ENCODE peak calls at places on chromosomes 7 and 10, in five cellular contexts. U is esophagus squamous epithelium, Y is stomach, S is breast epithelium, A is transverse colon. I is an unnamed sample.

GRCh38 chr7:27923308-27923980 is 183.5 kb downstream of the TAX1BP1 start:
- DNase-seq in U (no peak), Y (no peak), S (no peak), A (no peak), I (no peak)

GRCh38 chr10:26407406-26407969 is 30.7 kb upstream of the APBB1IP start:
- DNase-seq in U (no peak), Y (no peak), S (no peak), A (no peak), I (no peak)

GRCh38 chr7:31251441-31251840 is 89.1 kb downstream of the NEUROD6 start:
- DNase-seq in U (no peak), Y (no peak), S (no peak), A (no peak), I (no peak)

GRCh38 chr10:112952282-112952991 is 2.4 kb downstream of the TCF7L2 start:
- DNase-seq in U (no peak), Y (no peak), S (no peak), A (peak; percentile 25), I (peak; percentile 27)

GRCh38 chr7:155470686-155471638 is 13.0 kb downstream of the EN2 start:
- DNase-seq in U (no peak), Y (no peak), S (peak; percentile 17), A (no peak), I (no peak)

GRCh38 chr10:12262278-12262981 is 66.4 kb downstream of the CDC123 start:
- DNase-seq in U (no peak), Y (no peak), S (no peak), A (no peak), I (no peak)

GRCh38 chr7:133070562-133070961 is 11.3 kb downstream of the CHCHD3 start:
- DNase-seq in U (no peak), Y (no peak), S (no peak), A (no peak), I (peak; percentile 14)

GRCh38 chr10:129637010-129637409 is 170.0 kb downstream of the MGMT start:
- DNase-seq in U (no peak), Y (no peak), S (no peak), A (no peak), I (no peak)

GRCh38 chr10:22713853-22714523 is 390 bp downstream of the PIP4K2A start:
- DNase-seq in U (no peak), Y (no peak), S (no peak), A (peak; percentile 30), I (peak; percentile 30)

GRCh38 chr10:101495324-101495925 is 92.6 kb downstream of the POLL start:
- DNase-seq in U (no peak), Y (no peak), S (no peak), A (no peak), I (no peak)

GRCh38 chr7:159144756-159145543 is at the start of gene VIPR2:
- DNase-seq in U (no peak), Y (no peak), S (no peak), A (peak; percentile 13), I (no peak)

GRCh38 chr10:132536241-132536963 is 1.2 kb upstream of the INPP5A start:
- DNase-seq in U (no peak), Y (peak; percentile 38), S (peak; percentile 47), A (peak; percentile 55), I (peak; percentile 50)

GRCh38 chr10:128178319-128178937 is 52.2 kb upstream of the MKI67 start:
- DNase-seq in U (no peak), Y (no peak), S (no peak), A (peak; percentile 24), I (peak; percentile 12)

GRCh38 chr10:85651507-85651902 is 715.1 kb downstream of the GRID1 start:
- DNase-seq in U (no peak), Y (no peak), S (no peak), A (no peak), I (peak; percentile 82)

GRCh38 chr10:128568979-128569378 is 442.8 kb upstream of the MKI67 start:
- DNase-seq in U (no peak), Y (no peak), S (no peak), A (no peak), I (no peak)

GRCh38 chr7:28685291-28685659 is 272.9 kb downstream of the TRIL start:
- DNase-seq in U (no peak), Y (no peak), S (peak; percentile 56), A (peak; percentile 21), I (peak; percentile 26)

GRCh38 chr10:124497196-124497990 is 35.8 kb downstream of the LHPP start:
- DNase-seq in U (no peak), Y (no peak), S (no peak), A (no peak), I (peak; percentile 95)

GRCh38 chr10:102796407-102797176 is 40.6 kb downstream of the CYP17A1 start:
- DNase-seq in U (no peak), Y (peak; percentile 79), S (peak; percentile 79), A (peak; percentile 82), I (peak; percentile 82)

GRCh38 chr7:79590571-79591274 is 137.3 kb upstream of the MAGI2 start:
- DNase-seq in U (no peak), Y (no peak), S (no peak), A (no peak), I (no peak)

GRCh38 chr10:33142290-33142689 is 184.3 kb upstream of the ITGB1 start:
- DNase-seq in U (no peak), Y (no peak), S (no peak), A (no peak), I (no peak)

GRCh38 chr10:48451969-48452878 is 145.7 kb downstream of the MAPK8 start:
- DNase-seq in U (no peak), Y (peak; percentile 16), S (peak; percentile 31), A (no peak), I (no peak)

GRCh38 chr7:130721486-130722277 is 12.3 kb downstream of the KLF14 start:
- DNase-seq in U (no peak), Y (peak; percentile 51), S (no peak), A (peak; percentile 55), I (peak; percentile 63)

GRCh38 chr7:30887464-30887872 is 24.2 kb upstream of the AQP1 start:
- DNase-seq in U (no peak), Y (no peak), S (no peak), A (no peak), I (peak; percentile 88)

GRCh38 chr7:102093599-102094001 is 193.1 kb upstream of the SH2B2 start:
- DNase-seq in U (no peak), Y (no peak), S (no peak), A (peak; percentile 57), I (no peak)

GRCh38 chr7:1671876-1672451 is 1.9 kb downstream of the ELFN1 start:
- DNase-seq in U (no peak), Y (no peak), S (peak; percentile 47), A (no peak), I (no peak)

GRCh38 chr7:55191926-55192692 is 173.0 kb upstream of the LANCL2 start:
- DNase-seq in U (no peak), Y (no peak), S (no peak), A (no peak), I (no peak)

GRCh38 chr7:154913645-154914579 is 89.0 kb downstream of the PAXIP1 start:
- DNase-seq in U (no peak), Y (peak; percentile 95), S (peak; percentile 86), A (peak; percentile 89), I (peak; percentile 90)

GRCh38 chr7:105685099-105685609 is 103.9 kb upstream of the EFCAB10 start:
- DNase-seq in U (no peak), Y (no peak), S (no peak), A (no peak), I (no peak)

GRCh38 chr10:12448729-12449391 is 99.5 kb downstream of the CAMK1D start:
- DNase-seq in U (no peak), Y (peak; percentile 34), S (no peak), A (peak; percentile 43), I (no peak)

GRCh38 chr10:76352300-76352699 is 920.9 kb downstream of the LRMDA start:
- DNase-seq in U (no peak), Y (no peak), S (no peak), A (no peak), I (no peak)
- H3K27ac ChIP-seq in U (no peak overlapping the region), Y (no peak overlapping the region), S (no peak overlapping the region), A (no peak overlapping the region), I (no peak overlapping the region)

DNA sequence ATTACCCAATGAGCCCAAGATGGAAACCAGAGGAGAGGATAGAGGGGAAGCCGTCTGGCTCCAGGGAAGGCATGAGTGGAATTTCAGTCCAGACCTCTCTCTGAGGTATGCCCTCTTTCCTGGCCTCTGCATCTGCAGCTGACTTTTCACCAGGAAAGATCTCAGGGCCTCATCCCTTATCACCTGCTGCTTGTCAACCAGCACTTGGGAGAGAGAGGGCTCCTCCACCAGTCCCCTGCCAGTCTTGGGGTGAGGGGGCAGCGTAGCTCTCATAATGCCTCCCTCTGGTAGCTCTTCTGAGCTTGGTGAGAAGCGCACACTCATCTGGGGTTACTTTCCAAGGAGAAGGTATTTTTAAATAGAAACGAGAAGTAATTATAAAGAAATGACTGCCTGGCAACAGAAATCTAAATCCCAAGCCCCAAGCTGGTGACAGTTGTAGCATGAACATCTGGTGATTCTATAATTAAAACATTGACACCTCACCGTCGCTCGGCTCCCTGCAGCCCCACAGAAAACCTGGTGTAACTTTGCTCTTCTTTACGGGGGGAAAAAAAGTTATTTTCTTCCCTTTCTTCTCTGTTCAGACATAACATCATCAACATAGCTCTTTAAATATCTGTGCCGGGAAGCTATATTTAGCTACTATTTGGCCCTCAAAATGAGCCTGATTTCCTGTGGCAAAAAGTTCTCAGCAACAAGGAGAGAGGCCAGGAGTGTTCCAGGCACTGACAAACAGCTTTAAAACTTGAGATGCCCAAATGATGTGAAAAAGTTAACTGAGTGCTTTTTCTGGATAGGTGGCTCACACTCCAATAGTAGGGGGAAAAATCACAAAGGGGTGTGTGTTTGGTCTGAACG is 26.9 kb downstream of the HIP1 start:
- DNase-seq in U (no peak), Y (no peak), S (no peak), A (no peak), I (no peak)
- H3K4me3 ChIP-seq in U (no peak overlapping the region), Y (no peak overlapping the region), S (no peak overlapping the region), A (no peak overlapping the region), I (no peak overlapping the region)

GRCh38 chr10:95876756-95877155 is 31.0 kb upstream of the CC2D2B start:
- DNase-seq in U (no peak), Y (no peak), S (no peak), A (no peak), I (no peak)
- TF ChIP-seq POLR2A in U (no peak), Y (no peak), S (no peak), A (no peak), I (no peak)

DNA sequence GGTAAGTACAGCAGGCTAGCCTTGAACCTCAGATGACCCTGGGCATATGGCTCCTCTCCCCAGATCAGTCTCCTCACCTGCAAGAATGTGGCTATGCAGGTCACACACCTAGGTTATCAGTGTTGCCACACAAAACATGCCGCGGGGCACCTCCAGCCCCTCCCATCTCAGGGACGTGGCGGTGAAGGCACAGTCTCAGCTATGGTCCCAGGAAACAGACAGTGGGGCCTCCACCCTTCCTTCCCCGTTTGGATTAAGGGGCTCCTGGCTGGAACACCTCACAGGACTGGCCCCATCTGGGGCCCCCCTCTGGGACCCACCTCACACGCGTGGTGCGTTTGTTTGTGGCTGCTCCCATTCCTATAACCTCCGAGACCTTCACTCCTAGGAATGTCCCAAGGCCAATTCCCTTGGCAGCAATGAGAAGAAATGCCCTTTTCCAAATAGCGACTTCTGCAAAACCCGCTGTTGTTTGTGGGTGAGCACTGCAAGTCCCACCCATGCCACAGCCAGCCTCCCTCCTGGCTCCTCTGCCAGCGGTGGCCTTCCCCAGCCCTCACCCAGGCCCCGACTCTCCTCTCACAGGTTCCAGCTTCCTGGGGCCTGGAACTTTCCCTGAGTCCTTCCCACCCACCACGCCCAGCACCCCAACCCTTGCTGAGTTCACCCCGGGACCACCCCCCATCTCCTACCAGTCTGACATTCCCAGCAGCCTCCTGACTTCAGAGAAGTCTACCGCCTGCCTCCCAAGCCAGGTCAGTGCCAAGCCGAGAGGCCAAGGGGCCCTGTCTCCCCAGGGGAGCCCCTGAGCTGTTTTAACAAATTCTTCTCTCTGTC is 17.1 kb downstream of the ZMIZ2 start:
- DNase-seq in U (no peak), Y (no peak), S (no peak), A (no peak), I (no peak)
- H3K27ac ChIP-seq in U (no peak overlapping the region), Y (no peak overlapping the region), S (no peak overlapping the region), A (no peak overlapping the region), I (no peak overlapping the region)

GRCh38 chr7:126702242-126703016 is 550.3 kb downstream of the GRM8 start:
- DNase-seq in U (no peak), Y (no peak), S (no peak), A (no peak), I (no peak)
- H3K4me3 ChIP-seq in U (no peak overlapping the region), Y (no peak overlapping the region), S (no peak overlapping the region), A (no peak overlapping the region), I (no peak overlapping the region)